ENCODE peak calls at places on chromosomes 13 and 19, in four cellular contexts. One of them, this sample, is unnamed.
A peak's percentile ranks its signal among the peaks of the same experiment; 100 is the strongest.

GRCh38 chr13:61463027-61463426 is 47.4 kb upstream of the PCDH20 start:
- DNase-seq in heart left ventricle: no peak
- DNase-seq in heart right ventricle: no peak
- DNase-seq in transverse colon: no peak
- DNase-seq in this sample: no peak

GRCh38 chr19:13955662-13956364 is 3.5 kb downstream of the DCAF15 start:
- DNase-seq in heart left ventricle: no peak
- DNase-seq in heart right ventricle: no peak
- DNase-seq in transverse colon: no peak
- DNase-seq in this sample: peak; percentile 52

GRCh38 chr19:50384685-50385535 is 763 bp downstream of the POLD1 start:
- DNase-seq in heart left ventricle: no peak
- DNase-seq in heart right ventricle: no peak
- DNase-seq in transverse colon: no peak
- DNase-seq in this sample: no peak

GRCh38 chr19:5293607-5294089 is 47.0 kb downstream of the PTPRS start:
- DNase-seq in heart right ventricle: no peak
- DNase-seq in heart left ventricle: peak; percentile 67
- DNase-seq in transverse colon: no peak
- DNase-seq in this sample: peak; percentile 31

GRCh38 chr19:50300814-50301606 is 28.2 kb downstream of the KCNC3 start:
- DNase-seq in transverse colon: no peak
- DNase-seq in heart left ventricle: no peak
- DNase-seq in heart right ventricle: no peak
- DNase-seq in this sample: no peak

GRCh38 chr19:30449673-30450072 is 77.5 kb downstream of the ZNF536 start:
- DNase-seq in transverse colon: no peak
- DNase-seq in heart right ventricle: no peak
- DNase-seq in heart left ventricle: no peak
- DNase-seq in this sample: no peak

GRCh38 chr13:76921516-76921915 is 26.8 kb upstream of the ACOD1 start:
- DNase-seq in heart left ventricle: no peak
- DNase-seq in heart right ventricle: no peak
- DNase-seq in transverse colon: no peak
- DNase-seq in this sample: no peak

GRCh38 chr13:71524245-71525002 is 342.6 kb downstream of the DACH1 start:
- DNase-seq in heart left ventricle: no peak
- DNase-seq in transverse colon: no peak
- DNase-seq in heart right ventricle: no peak
- DNase-seq in this sample: no peak

GRCh38 chr13:112341976-112342735 is 34.0 kb upstream of the SPACA7 start:
- DNase-seq in transverse colon: no peak
- DNase-seq in heart right ventricle: no peak
- DNase-seq in heart left ventricle: no peak
- DNase-seq in this sample: no peak

GRCh38 chr19:10193666-10194499 is 870 bp downstream of the DNMT1 start:
- DNase-seq in heart right ventricle: no peak
- DNase-seq in heart left ventricle: no peak
- DNase-seq in transverse colon: peak; percentile 10
- DNase-seq in this sample: no peak

GRCh38 chr19:43609872-43610271 is 2.0 kb upstream of the SRRM5 start:
- DNase-seq in heart right ventricle: no peak
- DNase-seq in heart left ventricle: no peak
- DNase-seq in transverse colon: no peak
- DNase-seq in this sample: no peak

GRCh38 chr19:5052515-5052914 is 83.6 kb downstream of the KDM4B start:
- DNase-seq in heart left ventricle: no peak
- DNase-seq in transverse colon: no peak
- DNase-seq in heart right ventricle: no peak
- DNase-seq in this sample: no peak

GRCh38 chr19:38266981-38267597 is 2.7 kb downstream of the SPINT2 start:
- DNase-seq in heart right ventricle: no peak
- DNase-seq in heart left ventricle: no peak
- DNase-seq in transverse colon: peak; percentile 61
- DNase-seq in this sample: peak; percentile 66

GRCh38 chr13:110274687-110275086 is 32.3 kb downstream of the COL4A1 start:
- DNase-seq in transverse colon: no peak
- DNase-seq in heart right ventricle: no peak
- DNase-seq in heart left ventricle: no peak
- DNase-seq in this sample: no peak
- TF ChIP-seq CTCF in transverse colon: no peak
- TF ChIP-seq CTCF in heart right ventricle: peak; percentile 31
- TF ChIP-seq CTCF in heart left ventricle: peak; percentile 18
- TF ChIP-seq CTCF in this sample: no peak

DNA sequence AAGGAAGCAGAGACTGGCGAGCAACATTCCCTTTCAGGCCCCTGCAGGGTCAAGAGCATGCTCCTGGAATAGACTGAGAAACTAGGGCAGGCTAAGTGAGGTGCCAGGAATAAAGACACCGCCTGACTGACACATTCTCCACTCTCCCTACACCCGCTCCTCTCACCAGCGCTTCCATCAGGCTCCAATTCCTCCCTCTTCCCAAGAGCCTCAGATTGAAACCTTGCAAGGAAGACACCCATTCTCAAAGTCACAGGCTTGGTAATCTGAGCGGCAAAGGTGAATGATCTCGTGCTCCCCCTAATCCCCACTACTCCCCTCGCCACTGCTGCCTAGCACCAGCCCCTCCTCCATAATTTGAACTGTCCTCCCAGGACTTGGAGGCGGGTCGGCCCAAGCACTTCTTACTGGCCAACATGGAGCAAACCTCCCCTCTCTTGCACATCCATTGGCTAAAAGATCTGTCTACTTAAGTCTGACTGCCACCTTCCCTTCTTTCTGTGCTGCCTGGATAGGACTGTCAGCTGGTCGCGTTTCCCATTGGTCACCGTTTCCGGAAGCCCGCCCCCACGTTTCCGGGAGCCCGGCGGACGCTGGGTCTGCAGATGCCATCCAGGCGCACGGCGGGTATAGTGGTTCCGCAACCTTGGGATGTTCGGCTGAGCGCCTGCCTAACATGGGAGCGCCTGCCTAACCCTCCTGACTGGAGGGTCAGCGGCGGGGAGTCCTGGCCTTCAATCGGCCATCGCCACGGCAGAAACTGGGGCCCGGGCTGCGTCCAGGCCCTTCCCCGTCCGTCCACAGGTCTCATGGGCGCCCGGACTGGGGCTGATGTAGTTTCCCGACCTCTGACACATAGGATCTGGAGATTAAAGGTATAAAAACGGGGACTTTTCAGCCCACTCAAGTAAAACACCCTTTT is 33.6 kb downstream of the ZNF383 start:
- DNase-seq in heart right ventricle: peak; percentile 94
- DNase-seq in heart left ventricle: peak; percentile 90
- DNase-seq in transverse colon: peak; percentile 48
- DNase-seq in this sample: peak; percentile 53
- H3K9me3 ChIP-seq in heart right ventricle: peaks cover 97% of the 10 kb centered on the region
- H3K9me3 ChIP-seq in heart left ventricle: peaks cover 30% of the 10 kb centered on the region
- H3K9me3 ChIP-seq in transverse colon: peaks cover 53% of the 10 kb centered on the region
- H3K9me3 ChIP-seq in this sample: peaks cover 98% of the 10 kb centered on the region

GRCh38 chr13:109271991-109272454 is 514.4 kb downstream of the IRS2 start:
- DNase-seq in transverse colon: no peak
- DNase-seq in heart right ventricle: no peak
- DNase-seq in heart left ventricle: no peak
- DNase-seq in this sample: no peak
- H3K4me3 ChIP-seq in transverse colon: no peak overlapping the region
- H3K4me3 ChIP-seq in heart right ventricle: no peak overlapping the region
- H3K4me3 ChIP-seq in heart left ventricle: no peak overlapping the region
- H3K4me3 ChIP-seq in this sample: no peak overlapping the region

DNA sequence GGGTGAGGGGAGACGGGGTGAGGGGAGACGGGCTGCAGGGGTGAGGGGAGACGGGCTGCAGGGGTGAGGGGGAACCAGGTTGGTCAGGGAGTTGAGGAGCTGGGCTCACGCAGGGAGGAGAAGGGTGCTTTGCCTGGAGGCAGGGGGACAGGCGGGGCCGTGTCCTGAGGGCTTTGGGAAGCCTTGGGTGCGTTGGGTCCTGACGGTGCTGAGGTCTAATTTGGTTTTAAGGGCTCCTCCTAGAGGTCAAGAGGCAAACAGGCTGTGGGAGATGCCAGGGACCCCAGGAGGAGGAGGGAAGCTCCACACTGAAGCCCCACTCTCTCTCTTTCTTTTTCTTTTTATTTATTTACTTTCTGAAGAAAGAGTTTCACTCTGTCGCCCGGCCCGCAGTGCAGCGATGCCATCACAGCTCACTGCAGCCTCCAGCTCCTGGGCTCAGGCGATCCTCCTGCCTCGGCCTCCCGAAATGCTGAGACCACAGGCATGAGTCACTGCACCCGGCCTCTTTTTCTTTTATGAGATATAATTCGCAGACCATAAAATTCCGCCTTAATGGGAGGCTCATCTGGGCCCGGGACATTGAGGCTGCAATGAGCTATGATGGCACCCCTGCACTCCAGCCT is 9.3 kb upstream of the MISP start:
- DNase-seq in heart left ventricle: no peak
- DNase-seq in heart right ventricle: no peak
- DNase-seq in transverse colon: no peak
- DNase-seq in this sample: no peak
- TF ChIP-seq CTCF in heart left ventricle: no peak
- TF ChIP-seq CTCF in heart right ventricle: no peak
- TF ChIP-seq CTCF in transverse colon: peak; percentile 8
- TF ChIP-seq CTCF in this sample: no peak

GRCh38 chr19:57473646-57474045 is 3.7 kb downstream of the ZNF772 start:
- DNase-seq in heart left ventricle: no peak
- DNase-seq in heart right ventricle: no peak
- DNase-seq in transverse colon: no peak
- DNase-seq in this sample: no peak

GRCh38 chr19:57477191-57478008 is at the start of gene ZNF772:
- DNase-seq in transverse colon: peak; percentile 86
- DNase-seq in heart left ventricle: peak; percentile 89
- DNase-seq in heart right ventricle: peak; percentile 97
- DNase-seq in this sample: peak; percentile 92
- H3K9me3 ChIP-seq in transverse colon: peaks cover 45% of the 10 kb centered on the region
- H3K9me3 ChIP-seq in heart left ventricle: peaks cover 31% of the 10 kb centered on the region
- H3K9me3 ChIP-seq in heart right ventricle: peaks cover 86% of the 10 kb centered on the region
- H3K9me3 ChIP-seq in this sample: peaks cover 72% of the 10 kb centered on the region

GRCh38 chr19:48502720-48503018 is 9.0 kb downstream of the LMTK3 start:
- DNase-seq in heart right ventricle: no peak
- DNase-seq in heart left ventricle: no peak
- DNase-seq in transverse colon: no peak
- DNase-seq in this sample: no peak
- H3K4me3 ChIP-seq in heart right ventricle: no peak overlapping the region
- H3K4me3 ChIP-seq in heart left ventricle: no peak overlapping the region
- H3K4me3 ChIP-seq in transverse colon: no peak overlapping the region
- H3K4me3 ChIP-seq in this sample: no peak overlapping the region

GRCh38 chr13:27621116-27621365 is 651 bp upstream of the POLR1D start:
- DNase-seq in heart right ventricle: no peak
- DNase-seq in transverse colon: no peak
- DNase-seq in heart left ventricle: no peak
- DNase-seq in this sample: no peak

GRCh38 chr13:27622881-27623280 is 1.2 kb downstream of the POLR1D start:
- DNase-seq in heart right ventricle: no peak
- DNase-seq in heart left ventricle: no peak
- DNase-seq in transverse colon: no peak
- DNase-seq in this sample: no peak

GRCh38 chr13:27620377-27621115 is at the start of gene LNX2:
- DNase-seq in heart left ventricle: peak; percentile 99
- DNase-seq in heart right ventricle: peak; percentile 98
- DNase-seq in transverse colon: peak; percentile 99
- DNase-seq in this sample: peak; percentile 99

GRCh38 chr13:27621366-27622101 is at the start of gene POLR1D:
- DNase-seq in heart left ventricle: peak; percentile 90
- DNase-seq in heart right ventricle: peak; percentile 80
- DNase-seq in transverse colon: peak; percentile 89
- DNase-seq in this sample: peak; percentile 92

GRCh38 chr13:27622102-27622820 is 569 bp downstream of the POLR1D start:
- DNase-seq in transverse colon: peak; percentile 35
- DNase-seq in heart right ventricle: no peak
- DNase-seq in heart left ventricle: no peak
- DNase-seq in this sample: no peak
- TF ChIP-seq CTCF in transverse colon: peak; percentile 24
- TF ChIP-seq CTCF in heart right ventricle: peak; percentile 9
- TF ChIP-seq CTCF in heart left ventricle: no peak
- TF ChIP-seq CTCF in this sample: no peak

DNA sequence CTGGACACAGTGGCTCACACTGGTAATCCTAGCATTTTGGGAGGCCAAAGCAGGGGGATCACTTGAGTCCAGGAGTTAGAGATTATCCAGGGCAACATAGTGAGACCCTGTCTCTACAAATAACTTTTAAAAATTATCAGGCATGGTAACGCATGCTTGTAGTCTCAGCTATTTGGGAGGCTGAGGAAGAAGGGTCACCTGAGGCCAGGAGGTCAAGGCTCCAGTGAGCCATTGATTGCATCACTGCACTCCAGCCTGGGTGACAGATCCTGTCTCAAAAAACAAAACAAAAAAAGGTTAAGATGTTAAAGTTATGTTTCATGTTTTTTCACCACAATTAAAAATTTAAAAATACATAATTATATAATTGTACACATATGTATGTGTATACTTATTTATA is 19.2 kb upstream of the DIAPH3 start:
- DNase-seq in heart right ventricle: no peak
- DNase-seq in transverse colon: no peak
- DNase-seq in heart left ventricle: no peak
- DNase-seq in this sample: no peak
- H3K9me3 ChIP-seq in heart right ventricle: no peaks in the 10 kb centered on the region
- H3K9me3 ChIP-seq in transverse colon: no peaks in the 10 kb centered on the region
- H3K9me3 ChIP-seq in heart left ventricle: no peaks in the 10 kb centered on the region
- H3K9me3 ChIP-seq in this sample: no peaks in the 10 kb centered on the region

DNA sequence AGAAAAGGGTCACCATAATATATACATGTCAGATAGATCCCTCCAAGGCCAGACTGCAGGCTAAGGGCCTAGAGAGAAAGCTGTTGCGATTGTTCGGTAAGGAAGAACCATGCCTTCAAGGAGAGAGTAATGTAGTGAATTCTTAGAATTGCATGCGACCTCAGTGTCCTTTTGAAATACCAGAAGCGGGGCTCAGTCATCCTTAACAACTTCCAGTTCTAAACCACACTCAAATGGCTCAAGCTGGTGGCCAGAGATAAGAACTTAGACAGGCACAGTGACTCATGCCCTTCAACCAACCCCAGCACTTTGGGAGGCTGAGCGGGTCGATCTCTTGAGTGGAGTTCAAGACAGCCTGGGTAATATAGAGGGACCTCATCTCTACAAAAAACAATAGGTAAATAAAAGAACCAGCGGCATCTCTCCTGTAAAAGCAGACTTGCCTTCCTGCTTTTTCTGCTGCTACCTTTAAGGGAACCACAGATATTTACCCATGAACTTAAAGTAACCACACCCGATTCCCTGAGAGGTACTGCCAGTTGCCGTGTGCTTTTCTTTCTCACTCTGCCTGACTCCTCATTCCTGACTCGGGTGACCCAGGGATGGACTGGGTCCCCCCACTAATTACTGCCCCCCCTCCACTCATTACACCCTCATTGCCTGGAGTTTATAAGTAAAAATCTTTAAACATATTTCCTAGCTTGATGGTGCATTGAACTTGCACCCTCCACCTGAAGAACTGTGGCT is 15.4 kb upstream of the SIGLEC6 start:
- DNase-seq in heart right ventricle: no peak
- DNase-seq in transverse colon: no peak
- DNase-seq in heart left ventricle: no peak
- DNase-seq in this sample: no peak
- H3K4me3 ChIP-seq in heart right ventricle: no peak overlapping the region
- H3K4me3 ChIP-seq in transverse colon: no peak overlapping the region
- H3K4me3 ChIP-seq in heart left ventricle: no peak overlapping the region
- H3K4me3 ChIP-seq in this sample: no peak overlapping the region

This sample was measured in mucosa of descending colon.